ENCODE peak calls at places on chromosomes 11 and 22, in nine cellular contexts. One of them, this sample, is unnamed.

GRCh38 chr11:111459506-111460270 is 52.5 kb downstream of the BTG4 start:
- DNase-seq in brain microvascular endothelial cell: no peak
- DNase-seq in GM10248: no peak
- DNase-seq in head of caudate nucleus: no peak
- DNase-seq in putamen: no peak
- DNase-seq in naive B cell: no peak
- DNase-seq in mesendoderm: peak; percentile 52
- DNase-seq in C1 segment of cervical spinal cord: no peak
- DNase-seq in activated T-helper 1 cell treated with anti-CD3 and anti-CD28 coated beads, Interleukin-12 subunit alpha, Interleukin-12 subunit beta, Interleukin-2, Interleukin-4 antibody, amounts not matched to agents 30 ng/mL and 10 ng/mL and 1 ng/mL, durations not matched to agents 14 hours and 24 hours and 36 hours: no peak
- DNase-seq in this sample: no peak

GRCh38 chr11:69092263-69092662 is 43.5 kb downstream of the TPCN2 start:
- DNase-seq in activated T-helper 1 cell treated with anti-CD3 and anti-CD28 coated beads, Interleukin-12 subunit alpha, Interleukin-12 subunit beta, Interleukin-2, Interleukin-4 antibody, amounts not matched to agents 30 ng/mL and 10 ng/mL and 1 ng/mL, durations not matched to agents 14 hours and 24 hours and 36 hours: no peak
- DNase-seq in GM10248: no peak
- DNase-seq in head of caudate nucleus: no peak
- DNase-seq in brain microvascular endothelial cell: no peak
- DNase-seq in C1 segment of cervical spinal cord: no peak
- DNase-seq in putamen: no peak
- DNase-seq in naive B cell: no peak
- DNase-seq in mesendoderm: no peak
- DNase-seq in this sample: no peak

GRCh38 chr11:48043998-48044512 is 63.7 kb downstream of the PTPRJ start:
- DNase-seq in brain microvascular endothelial cell: no peak
- DNase-seq in mesendoderm: no peak
- DNase-seq in activated T-helper 1 cell treated with anti-CD3 and anti-CD28 coated beads, Interleukin-12 subunit alpha, Interleukin-12 subunit beta, Interleukin-2, Interleukin-4 antibody, amounts not matched to agents 30 ng/mL and 10 ng/mL and 1 ng/mL, durations not matched to agents 14 hours and 24 hours and 36 hours: no peak
- DNase-seq in head of caudate nucleus: no peak
- DNase-seq in naive B cell: no peak
- DNase-seq in C1 segment of cervical spinal cord: no peak
- DNase-seq in putamen: no peak
- DNase-seq in GM10248: no peak
- DNase-seq in this sample: no peak

GRCh38 chr11:12179019-12179418 is 68.6 kb downstream of the MICAL2 start:
- DNase-seq in head of caudate nucleus: no peak
- DNase-seq in activated T-helper 1 cell treated with anti-CD3 and anti-CD28 coated beads, Interleukin-12 subunit alpha, Interleukin-12 subunit beta, Interleukin-2, Interleukin-4 antibody, amounts not matched to agents 30 ng/mL and 10 ng/mL and 1 ng/mL, durations not matched to agents 14 hours and 24 hours and 36 hours: no peak
- DNase-seq in C1 segment of cervical spinal cord: no peak
- DNase-seq in mesendoderm: no peak
- DNase-seq in GM10248: no peak
- DNase-seq in putamen: no peak
- DNase-seq in naive B cell: no peak
- DNase-seq in brain microvascular endothelial cell: no peak
- DNase-seq in this sample: no peak

GRCh38 chr11:133530501-133530835 is 1.8 kb downstream of the OPCML start:
- DNase-seq in head of caudate nucleus: peak; percentile 56
- DNase-seq in brain microvascular endothelial cell: no peak
- DNase-seq in GM10248: no peak
- DNase-seq in activated T-helper 1 cell treated with anti-CD3 and anti-CD28 coated beads, Interleukin-12 subunit alpha, Interleukin-12 subunit beta, Interleukin-2, Interleukin-4 antibody, amounts not matched to agents 30 ng/mL and 10 ng/mL and 1 ng/mL, durations not matched to agents 14 hours and 24 hours and 36 hours: no peak
- DNase-seq in C1 segment of cervical spinal cord: no peak
- DNase-seq in putamen: no peak
- DNase-seq in naive B cell: no peak
- DNase-seq in mesendoderm: peak; percentile 66
- DNase-seq in this sample: no peak

GRCh38 chr11:3824714-3825472 is 15.9 kb downstream of the RHOG start:
- DNase-seq in mesendoderm: peak; percentile 95
- DNase-seq in naive B cell: peak; percentile 68
- DNase-seq in brain microvascular endothelial cell: peak; percentile 47
- DNase-seq in head of caudate nucleus: peak; percentile 84
- DNase-seq in putamen: peak; percentile 73
- DNase-seq in GM10248: peak; percentile 83
- DNase-seq in activated T-helper 1 cell treated with anti-CD3 and anti-CD28 coated beads, Interleukin-12 subunit alpha, Interleukin-12 subunit beta, Interleukin-2, Interleukin-4 antibody, amounts not matched to agents 30 ng/mL and 10 ng/mL and 1 ng/mL, durations not matched to agents 14 hours and 24 hours and 36 hours: peak; percentile 68
- DNase-seq in C1 segment of cervical spinal cord: no peak
- DNase-seq in this sample: peak; percentile 27

GRCh38 chr11:102430158-102430836 is 22.3 kb downstream of the TMEM123 start:
- DNase-seq in head of caudate nucleus: no peak
- DNase-seq in GM10248: peak; percentile 60
- DNase-seq in C1 segment of cervical spinal cord: no peak
- DNase-seq in activated T-helper 1 cell treated with anti-CD3 and anti-CD28 coated beads, Interleukin-12 subunit alpha, Interleukin-12 subunit beta, Interleukin-2, Interleukin-4 antibody, amounts not matched to agents 30 ng/mL and 10 ng/mL and 1 ng/mL, durations not matched to agents 14 hours and 24 hours and 36 hours: no peak
- DNase-seq in mesendoderm: no peak
- DNase-seq in putamen: no peak
- DNase-seq in naive B cell: peak; percentile 44
- DNase-seq in brain microvascular endothelial cell: peak; percentile 5
- DNase-seq in this sample: no peak

GRCh38 chr11:12150831-12151382 is 40.5 kb downstream of the MICAL2 start:
- DNase-seq in brain microvascular endothelial cell: no peak
- DNase-seq in GM10248: no peak
- DNase-seq in mesendoderm: no peak
- DNase-seq in C1 segment of cervical spinal cord: no peak
- DNase-seq in naive B cell: no peak
- DNase-seq in activated T-helper 1 cell treated with anti-CD3 and anti-CD28 coated beads, Interleukin-12 subunit alpha, Interleukin-12 subunit beta, Interleukin-2, Interleukin-4 antibody, amounts not matched to agents 30 ng/mL and 10 ng/mL and 1 ng/mL, durations not matched to agents 14 hours and 24 hours and 36 hours: peak; percentile 42
- DNase-seq in putamen: no peak
- DNase-seq in head of caudate nucleus: no peak
- DNase-seq in this sample: peak; percentile 59

GRCh38 chr22:37492428-37493344 is 6.5 kb upstream of the MFNG start:
- DNase-seq in mesendoderm: peak; percentile 85
- DNase-seq in head of caudate nucleus: no peak
- DNase-seq in putamen: no peak
- DNase-seq in GM10248: peak; percentile 75
- DNase-seq in naive B cell: peak; percentile 29
- DNase-seq in activated T-helper 1 cell treated with anti-CD3 and anti-CD28 coated beads, Interleukin-12 subunit alpha, Interleukin-12 subunit beta, Interleukin-2, Interleukin-4 antibody, amounts not matched to agents 30 ng/mL and 10 ng/mL and 1 ng/mL, durations not matched to agents 14 hours and 24 hours and 36 hours: peak; percentile 29
- DNase-seq in C1 segment of cervical spinal cord: no peak
- DNase-seq in brain microvascular endothelial cell: peak; percentile 37
- DNase-seq in this sample: no peak

GRCh38 chr11:14179126-14179820 is 179.7 kb downstream of the RRAS2 start:
- DNase-seq in GM10248: no peak
- DNase-seq in head of caudate nucleus: no peak
- DNase-seq in naive B cell: no peak
- DNase-seq in brain microvascular endothelial cell: no peak
- DNase-seq in C1 segment of cervical spinal cord: no peak
- DNase-seq in activated T-helper 1 cell treated with anti-CD3 and anti-CD28 coated beads, Interleukin-12 subunit alpha, Interleukin-12 subunit beta, Interleukin-2, Interleukin-4 antibody, amounts not matched to agents 30 ng/mL and 10 ng/mL and 1 ng/mL, durations not matched to agents 14 hours and 24 hours and 36 hours: no peak
- DNase-seq in putamen: no peak
- DNase-seq in mesendoderm: no peak
- DNase-seq in this sample: no peak

GRCh38 chr22:40345271-40345670 is 1.0 kb upstream of the ADSL start:
- DNase-seq in naive B cell: no peak
- DNase-seq in brain microvascular endothelial cell: no peak
- DNase-seq in putamen: no peak
- DNase-seq in GM10248: no peak
- DNase-seq in C1 segment of cervical spinal cord: no peak
- DNase-seq in head of caudate nucleus: no peak
- DNase-seq in mesendoderm: no peak
- DNase-seq in activated T-helper 1 cell treated with anti-CD3 and anti-CD28 coated beads, Interleukin-12 subunit alpha, Interleukin-12 subunit beta, Interleukin-2, Interleukin-4 antibody, amounts not matched to agents 30 ng/mL and 10 ng/mL and 1 ng/mL, durations not matched to agents 14 hours and 24 hours and 36 hours: no peak
- DNase-seq in this sample: no peak

GRCh38 chr22:31210830-31211503 is 1.1 kb upstream of the LIMK2 start:
- DNase-seq in brain microvascular endothelial cell: no peak
- DNase-seq in activated T-helper 1 cell treated with anti-CD3 and anti-CD28 coated beads, Interleukin-12 subunit alpha, Interleukin-12 subunit beta, Interleukin-2, Interleukin-4 antibody, amounts not matched to agents 30 ng/mL and 10 ng/mL and 1 ng/mL, durations not matched to agents 14 hours and 24 hours and 36 hours: no peak
- DNase-seq in putamen: no peak
- DNase-seq in mesendoderm: no peak
- DNase-seq in C1 segment of cervical spinal cord: no peak
- DNase-seq in naive B cell: no peak
- DNase-seq in head of caudate nucleus: no peak
- DNase-seq in GM10248: no peak
- DNase-seq in this sample: no peak

GRCh38 chr11:17810736-17811135 is 76.2 kb downstream of the KCNC1 start:
- DNase-seq in GM10248: no peak
- DNase-seq in C1 segment of cervical spinal cord: no peak
- DNase-seq in putamen: no peak
- DNase-seq in mesendoderm: no peak
- DNase-seq in head of caudate nucleus: no peak
- DNase-seq in activated T-helper 1 cell treated with anti-CD3 and anti-CD28 coated beads, Interleukin-12 subunit alpha, Interleukin-12 subunit beta, Interleukin-2, Interleukin-4 antibody, amounts not matched to agents 30 ng/mL and 10 ng/mL and 1 ng/mL, durations not matched to agents 14 hours and 24 hours and 36 hours: no peak
- DNase-seq in brain microvascular endothelial cell: peak; percentile 34
- DNase-seq in naive B cell: no peak
- DNase-seq in this sample: no peak

GRCh38 chr11:81644239-81644840 is 1089.3 kb downstream of the FAM181B start:
- DNase-seq in activated T-helper 1 cell treated with anti-CD3 and anti-CD28 coated beads, Interleukin-12 subunit alpha, Interleukin-12 subunit beta, Interleukin-2, Interleukin-4 antibody, amounts not matched to agents 30 ng/mL and 10 ng/mL and 1 ng/mL, durations not matched to agents 14 hours and 24 hours and 36 hours: no peak
- DNase-seq in naive B cell: peak; percentile 26
- DNase-seq in mesendoderm: peak; percentile 88
- DNase-seq in GM10248: peak; percentile 29
- DNase-seq in head of caudate nucleus: peak; percentile 44
- DNase-seq in C1 segment of cervical spinal cord: no peak
- DNase-seq in brain microvascular endothelial cell: peak; percentile 50
- DNase-seq in putamen: peak; percentile 44
- DNase-seq in this sample: no peak

GRCh38 chr11:32034149-32034548 is 56.7 kb upstream of the RCN1 start:
- DNase-seq in mesendoderm: no peak
- DNase-seq in activated T-helper 1 cell treated with anti-CD3 and anti-CD28 coated beads, Interleukin-12 subunit alpha, Interleukin-12 subunit beta, Interleukin-2, Interleukin-4 antibody, amounts not matched to agents 30 ng/mL and 10 ng/mL and 1 ng/mL, durations not matched to agents 14 hours and 24 hours and 36 hours: no peak
- DNase-seq in naive B cell: no peak
- DNase-seq in C1 segment of cervical spinal cord: no peak
- DNase-seq in putamen: no peak
- DNase-seq in GM10248: no peak
- DNase-seq in brain microvascular endothelial cell: peak; percentile 99
- DNase-seq in head of caudate nucleus: no peak
- DNase-seq in this sample: no peak

GRCh38 chr22:50165438-50166123 is 5.0 kb upstream of the PANX2 start:
- DNase-seq in putamen: no peak
- DNase-seq in activated T-helper 1 cell treated with anti-CD3 and anti-CD28 coated beads, Interleukin-12 subunit alpha, Interleukin-12 subunit beta, Interleukin-2, Interleukin-4 antibody, amounts not matched to agents 30 ng/mL and 10 ng/mL and 1 ng/mL, durations not matched to agents 14 hours and 24 hours and 36 hours: no peak
- DNase-seq in GM10248: no peak
- DNase-seq in head of caudate nucleus: no peak
- DNase-seq in brain microvascular endothelial cell: no peak
- DNase-seq in mesendoderm: no peak
- DNase-seq in C1 segment of cervical spinal cord: no peak
- DNase-seq in naive B cell: no peak
- DNase-seq in this sample: no peak

GRCh38 chr11:6755303-6755952 is 16.3 kb downstream of the OR2AG2 start:
- DNase-seq in head of caudate nucleus: peak; percentile 45
- DNase-seq in naive B cell: peak; percentile 29
- DNase-seq in GM10248: peak; percentile 46
- DNase-seq in mesendoderm: peak; percentile 45
- DNase-seq in activated T-helper 1 cell treated with anti-CD3 and anti-CD28 coated beads, Interleukin-12 subunit alpha, Interleukin-12 subunit beta, Interleukin-2, Interleukin-4 antibody, amounts not matched to agents 30 ng/mL and 10 ng/mL and 1 ng/mL, durations not matched to agents 14 hours and 24 hours and 36 hours: peak; percentile 10
- DNase-seq in C1 segment of cervical spinal cord: no peak
- DNase-seq in putamen: peak; percentile 20
- DNase-seq in brain microvascular endothelial cell: peak; percentile 43
- DNase-seq in this sample: no peak

GRCh38 chr11:79331251-79331901 is 109.5 kb downstream of the TENM4 start:
- DNase-seq in head of caudate nucleus: no peak
- DNase-seq in GM10248: no peak
- DNase-seq in putamen: no peak
- DNase-seq in naive B cell: no peak
- DNase-seq in activated T-helper 1 cell treated with anti-CD3 and anti-CD28 coated beads, Interleukin-12 subunit alpha, Interleukin-12 subunit beta, Interleukin-2, Interleukin-4 antibody, amounts not matched to agents 30 ng/mL and 10 ng/mL and 1 ng/mL, durations not matched to agents 14 hours and 24 hours and 36 hours: no peak
- DNase-seq in C1 segment of cervical spinal cord: no peak
- DNase-seq in brain microvascular endothelial cell: no peak
- DNase-seq in mesendoderm: no peak
- DNase-seq in this sample: no peak

GRCh38 chr11:120215634-120216033 is 4.8 kb downstream of the OAF start:
- DNase-seq in mesendoderm: no peak
- DNase-seq in C1 segment of cervical spinal cord: no peak
- DNase-seq in putamen: no peak
- DNase-seq in brain microvascular endothelial cell: peak; percentile 37
- DNase-seq in activated T-helper 1 cell treated with anti-CD3 and anti-CD28 coated beads, Interleukin-12 subunit alpha, Interleukin-12 subunit beta, Interleukin-2, Interleukin-4 antibody, amounts not matched to agents 30 ng/mL and 10 ng/mL and 1 ng/mL, durations not matched to agents 14 hours and 24 hours and 36 hours: no peak
- DNase-seq in GM10248: no peak
- DNase-seq in naive B cell: no peak
- DNase-seq in head of caudate nucleus: no peak
- DNase-seq in this sample: no peak

GRCh38 chr11:61061081-61061826 is 41.0 kb upstream of the CD5 start:
- DNase-seq in mesendoderm: no peak
- DNase-seq in head of caudate nucleus: no peak
- DNase-seq in activated T-helper 1 cell treated with anti-CD3 and anti-CD28 coated beads, Interleukin-12 subunit alpha, Interleukin-12 subunit beta, Interleukin-2, Interleukin-4 antibody, amounts not matched to agents 30 ng/mL and 10 ng/mL and 1 ng/mL, durations not matched to agents 14 hours and 24 hours and 36 hours: peak; percentile 76
- DNase-seq in brain microvascular endothelial cell: peak; percentile 9
- DNase-seq in C1 segment of cervical spinal cord: no peak
- DNase-seq in GM10248: peak; percentile 75
- DNase-seq in naive B cell: peak; percentile 74
- DNase-seq in putamen: no peak
- DNase-seq in this sample: no peak

GRCh38 chr22:35432226-35432905 is 32.4 kb downstream of the MCM5 start:
- DNase-seq in C1 segment of cervical spinal cord: no peak
- DNase-seq in mesendoderm: no peak
- DNase-seq in brain microvascular endothelial cell: no peak
- DNase-seq in head of caudate nucleus: peak; percentile 80
- DNase-seq in GM10248: no peak
- DNase-seq in naive B cell: no peak
- DNase-seq in activated T-helper 1 cell treated with anti-CD3 and anti-CD28 coated beads, Interleukin-12 subunit alpha, Interleukin-12 subunit beta, Interleukin-2, Interleukin-4 antibody, amounts not matched to agents 30 ng/mL and 10 ng/mL and 1 ng/mL, durations not matched to agents 14 hours and 24 hours and 36 hours: no peak
- DNase-seq in putamen: peak; percentile 77
- DNase-seq in this sample: peak; percentile 38

GRCh38 chr11:68040121-68040956 is 1.5 kb downstream of the TCIRG1 start:
- DNase-seq in naive B cell: peak; percentile 77
- DNase-seq in brain microvascular endothelial cell: peak; percentile 45
- DNase-seq in activated T-helper 1 cell treated with anti-CD3 and anti-CD28 coated beads, Interleukin-12 subunit alpha, Interleukin-12 subunit beta, Interleukin-2, Interleukin-4 antibody, amounts not matched to agents 30 ng/mL and 10 ng/mL and 1 ng/mL, durations not matched to agents 14 hours and 24 hours and 36 hours: peak; percentile 55
- DNase-seq in mesendoderm: peak; percentile 84
- DNase-seq in GM10248: peak; percentile 85
- DNase-seq in head of caudate nucleus: no peak
- DNase-seq in putamen: no peak
- DNase-seq in C1 segment of cervical spinal cord: no peak
- DNase-seq in this sample: no peak

GRCh38 chr11:29448246-29448877 is 568.5 kb downstream of the KCNA4 start:
- DNase-seq in naive B cell: no peak
- DNase-seq in putamen: peak; percentile 44
- DNase-seq in brain microvascular endothelial cell: peak; percentile 47
- DNase-seq in C1 segment of cervical spinal cord: no peak
- DNase-seq in activated T-helper 1 cell treated with anti-CD3 and anti-CD28 coated beads, Interleukin-12 subunit alpha, Interleukin-12 subunit beta, Interleukin-2, Interleukin-4 antibody, amounts not matched to agents 30 ng/mL and 10 ng/mL and 1 ng/mL, durations not matched to agents 14 hours and 24 hours and 36 hours: no peak
- DNase-seq in GM10248: no peak
- DNase-seq in head of caudate nucleus: peak; percentile 42
- DNase-seq in mesendoderm: peak; percentile 30
- DNase-seq in this sample: no peak

GRCh38 chr11:111452146-111452545 is 60.0 kb downstream of the BTG4 start:
- DNase-seq in putamen: no peak
- DNase-seq in activated T-helper 1 cell treated with anti-CD3 and anti-CD28 coated beads, Interleukin-12 subunit alpha, Interleukin-12 subunit beta, Interleukin-2, Interleukin-4 antibody, amounts not matched to agents 30 ng/mL and 10 ng/mL and 1 ng/mL, durations not matched to agents 14 hours and 24 hours and 36 hours: no peak
- DNase-seq in C1 segment of cervical spinal cord: no peak
- DNase-seq in brain microvascular endothelial cell: peak; percentile 16
- DNase-seq in head of caudate nucleus: no peak
- DNase-seq in GM10248: no peak
- DNase-seq in mesendoderm: no peak
- DNase-seq in naive B cell: no peak
- DNase-seq in this sample: no peak